ENCODE peak calls at places on chromosomes 6 and 20, in eight cellular contexts. One of them, this sample, is unnamed.

GRCh38 chr20:24560571-24561485 is 91.4 kb downstream of the SYNDIG1 start:
- DNase-seq in foreskin fibroblast: no peak
- DNase-seq in PC-9: peak
- DNase-seq in cardiac fibroblast: no peak
- DNase-seq in HCT116: no peak
- DNase-seq in fibroblast of mammary gland: no peak
- DNase-seq in lower lobe of right lung: no peak
- DNase-seq in A549: no peak
- DNase-seq in this sample: peak

GRCh38 chr6:149566372-149567193 is at the start of gene GINM1:
- DNase-seq in cardiac fibroblast: peak
- DNase-seq in lower lobe of right lung: peak
- DNase-seq in PC-9: peak
- DNase-seq in fibroblast of mammary gland: no peak
- DNase-seq in HCT116: no peak
- DNase-seq in foreskin fibroblast: peak
- DNase-seq in A549: peak
- DNase-seq in this sample: peak

GRCh38 chr20:652611-653109 is 340 bp downstream of the SRXN1 start:
- DNase-seq in lower lobe of right lung: peak
- DNase-seq in fibroblast of mammary gland: peak
- DNase-seq in HCT116: no peak
- DNase-seq in cardiac fibroblast: peak
- DNase-seq in foreskin fibroblast: no peak
- DNase-seq in A549: peak
- DNase-seq in PC-9: no peak
- DNase-seq in this sample: peak

GRCh38 chr6:126625019-126625418 is 285.1 kb downstream of the CENPW start:
- DNase-seq in lower lobe of right lung: no peak
- DNase-seq in cardiac fibroblast: peak
- DNase-seq in A549: peak
- DNase-seq in foreskin fibroblast: peak
- DNase-seq in HCT116: no peak
- DNase-seq in fibroblast of mammary gland: peak
- DNase-seq in PC-9: no peak
- DNase-seq in this sample: peak

GRCh38 chr6:14072084-14072483 is 45.5 kb upstream of the CD83 start:
- DNase-seq in fibroblast of mammary gland: peak
- DNase-seq in foreskin fibroblast: no peak
- DNase-seq in lower lobe of right lung: no peak
- DNase-seq in HCT116: no peak
- DNase-seq in A549: no peak
- DNase-seq in PC-9: no peak
- DNase-seq in cardiac fibroblast: no peak
- DNase-seq in this sample: peak

GRCh38 chr20:32231847-32232246 is 24.2 kb downstream of the POFUT1 start:
- DNase-seq in fibroblast of mammary gland: no peak
- DNase-seq in PC-9: no peak
- DNase-seq in foreskin fibroblast: no peak
- DNase-seq in A549: no peak
- DNase-seq in cardiac fibroblast: peak
- DNase-seq in lower lobe of right lung: no peak
- DNase-seq in HCT116: no peak
- DNase-seq in this sample: peak

GRCh38 chr20:19787366-19787765 is 29.3 kb downstream of the RIN2 start:
- DNase-seq in lower lobe of right lung: no peak
- DNase-seq in fibroblast of mammary gland: no peak
- DNase-seq in A549: no peak
- DNase-seq in HCT116: no peak
- DNase-seq in foreskin fibroblast: no peak
- DNase-seq in cardiac fibroblast: no peak
- DNase-seq in PC-9: no peak
- DNase-seq in this sample: no peak

GRCh38 chr6:12232339-12232738 is 57.8 kb upstream of the EDN1 start:
- DNase-seq in lower lobe of right lung: no peak
- DNase-seq in foreskin fibroblast: peak
- DNase-seq in PC-9: no peak
- DNase-seq in cardiac fibroblast: peak
- DNase-seq in A549: no peak
- DNase-seq in fibroblast of mammary gland: peak
- DNase-seq in HCT116: no peak
- DNase-seq in this sample: no peak

GRCh38 chr6:143299253-143300166 is 151.0 kb downstream of the ADAT2 start:
- DNase-seq in fibroblast of mammary gland: no peak
- DNase-seq in HCT116: no peak
- DNase-seq in PC-9: no peak
- DNase-seq in foreskin fibroblast: no peak
- DNase-seq in A549: no peak
- DNase-seq in cardiac fibroblast: no peak
- DNase-seq in lower lobe of right lung: no peak
- DNase-seq in this sample: no peak

GRCh38 chr6:119148102-119148824 is 69.8 kb upstream of the FAM184A start:
- DNase-seq in A549: peak
- DNase-seq in PC-9: peak
- DNase-seq in foreskin fibroblast: peak
- DNase-seq in cardiac fibroblast: peak
- DNase-seq in lower lobe of right lung: no peak
- DNase-seq in fibroblast of mammary gland: peak
- DNase-seq in HCT116: peak
- DNase-seq in this sample: peak

GRCh38 chr6:75291331-75291730 is 6.7 kb upstream of the TMEM30A start:
- DNase-seq in fibroblast of mammary gland: no peak
- DNase-seq in A549: no peak
- DNase-seq in PC-9: no peak
- DNase-seq in cardiac fibroblast: no peak
- DNase-seq in lower lobe of right lung: no peak
- DNase-seq in HCT116: no peak
- DNase-seq in foreskin fibroblast: no peak
- DNase-seq in this sample: no peak

GRCh38 chr6:37502703-37503485 is 3.2 kb upstream of the CCDC167 start:
- DNase-seq in lower lobe of right lung: peak
- DNase-seq in foreskin fibroblast: no peak
- DNase-seq in A549: no peak
- DNase-seq in PC-9: no peak
- DNase-seq in HCT116: no peak
- DNase-seq in cardiac fibroblast: no peak
- DNase-seq in fibroblast of mammary gland: no peak
- DNase-seq in this sample: no peak

GRCh38 chr6:97203343-97203742 is 79.7 kb downstream of the MMS22L start:
- DNase-seq in cardiac fibroblast: no peak
- DNase-seq in PC-9: no peak
- DNase-seq in foreskin fibroblast: no peak
- DNase-seq in lower lobe of right lung: no peak
- DNase-seq in A549: no peak
- DNase-seq in fibroblast of mammary gland: peak
- DNase-seq in HCT116: no peak
- DNase-seq in this sample: no peak

GRCh38 chr6:14339172-14339571 is 221.6 kb downstream of the CD83 start:
- DNase-seq in A549: no peak
- DNase-seq in lower lobe of right lung: no peak
- DNase-seq in HCT116: no peak
- DNase-seq in PC-9: no peak
- DNase-seq in cardiac fibroblast: no peak
- DNase-seq in fibroblast of mammary gland: no peak
- DNase-seq in foreskin fibroblast: no peak
- DNase-seq in this sample: no peak

GRCh38 chr20:56748476-56749377 is 119.6 kb downstream of the TFAP2C start:
- DNase-seq in foreskin fibroblast: no peak
- DNase-seq in fibroblast of mammary gland: no peak
- DNase-seq in cardiac fibroblast: no peak
- DNase-seq in A549: no peak
- DNase-seq in lower lobe of right lung: no peak
- DNase-seq in PC-9: peak
- DNase-seq in HCT116: no peak
- DNase-seq in this sample: no peak

GRCh38 chr6:150881911-150882481 is 16.5 kb downstream of the MTHFD1L start:
- DNase-seq in fibroblast of mammary gland: peak
- DNase-seq in cardiac fibroblast: peak
- DNase-seq in PC-9: peak
- DNase-seq in lower lobe of right lung: no peak
- DNase-seq in foreskin fibroblast: peak
- DNase-seq in A549: peak
- DNase-seq in HCT116: no peak
- DNase-seq in this sample: peak

GRCh38 chr6:16302721-16303552 is 64.5 kb downstream of the GMPR start:
- DNase-seq in cardiac fibroblast: no peak
- DNase-seq in foreskin fibroblast: no peak
- DNase-seq in PC-9: no peak
- DNase-seq in lower lobe of right lung: no peak
- DNase-seq in HCT116: no peak
- DNase-seq in A549: no peak
- DNase-seq in fibroblast of mammary gland: no peak
- DNase-seq in this sample: no peak

GRCh38 chr6:139553916-139554315 is 179.5 kb upstream of the CITED2 start:
- DNase-seq in HCT116: no peak
- DNase-seq in lower lobe of right lung: no peak
- DNase-seq in cardiac fibroblast: no peak
- DNase-seq in foreskin fibroblast: no peak
- DNase-seq in fibroblast of mammary gland: no peak
- DNase-seq in A549: no peak
- DNase-seq in PC-9: no peak
- DNase-seq in this sample: no peak
- H3K4me3 ChIP-seq in HCT116: no peak
- H3K4me3 ChIP-seq in lower lobe of right lung: no peak
- H3K4me3 ChIP-seq in cardiac fibroblast: no peak
- H3K4me3 ChIP-seq in foreskin fibroblast: no peak
- H3K4me3 ChIP-seq in fibroblast of mammary gland: no peak
- H3K4me3 ChIP-seq in A549: no peak
- H3K4me3 ChIP-seq in PC-9: no peak
- H3K4me3 ChIP-seq in this sample: no peak

GRCh38 chr20:53752971-53753879 is 159.6 kb upstream of the ZNF217 start:
- DNase-seq in foreskin fibroblast: no peak
- DNase-seq in cardiac fibroblast: no peak
- DNase-seq in A549: peak
- DNase-seq in fibroblast of mammary gland: peak
- DNase-seq in HCT116: no peak
- DNase-seq in lower lobe of right lung: no peak
- DNase-seq in PC-9: peak
- DNase-seq in this sample: peak

GRCh38 chr20:53752583-53752970 is 158.9 kb upstream of the ZNF217 start:
- DNase-seq in HCT116: no peak
- DNase-seq in fibroblast of mammary gland: no peak
- DNase-seq in foreskin fibroblast: no peak
- DNase-seq in PC-9: no peak
- DNase-seq in lower lobe of right lung: no peak
- DNase-seq in A549: peak
- DNase-seq in cardiac fibroblast: no peak
- DNase-seq in this sample: no peak

GRCh38 chr20:53757472-53757913 is 163.9 kb upstream of the ZNF217 start:
- DNase-seq in foreskin fibroblast: no peak
- DNase-seq in cardiac fibroblast: no peak
- DNase-seq in lower lobe of right lung: no peak
- DNase-seq in A549: no peak
- DNase-seq in fibroblast of mammary gland: no peak
- DNase-seq in HCT116: no peak
- DNase-seq in PC-9: peak
- DNase-seq in this sample: no peak

GRCh38 chr20:53753880-53754459 is 160.3 kb upstream of the ZNF217 start:
- DNase-seq in PC-9: no peak
- DNase-seq in fibroblast of mammary gland: no peak
- DNase-seq in A549: no peak
- DNase-seq in lower lobe of right lung: no peak
- DNase-seq in HCT116: no peak
- DNase-seq in foreskin fibroblast: no peak
- DNase-seq in cardiac fibroblast: no peak
- DNase-seq in this sample: no peak

GRCh38 chr20:53755733-53756523 is 162.3 kb upstream of the ZNF217 start:
- DNase-seq in lower lobe of right lung: no peak
- DNase-seq in HCT116: no peak
- DNase-seq in fibroblast of mammary gland: no peak
- DNase-seq in cardiac fibroblast: no peak
- DNase-seq in PC-9: peak
- DNase-seq in foreskin fibroblast: no peak
- DNase-seq in A549: peak
- DNase-seq in this sample: no peak
- TF ChIP-seq CTCF in lower lobe of right lung: no peak
- TF ChIP-seq CTCF in HCT116: no peak
- TF ChIP-seq CTCF in fibroblast of mammary gland: no peak
- TF ChIP-seq CTCF in cardiac fibroblast: no peak
- TF ChIP-seq CTCF in PC-9: no peak
- TF ChIP-seq CTCF in foreskin fibroblast: no peak
- TF ChIP-seq CTCF in A549: peak
- TF ChIP-seq CTCF in this sample: no peak

GRCh38 chr6:2768696-2769095 is 3.5 kb downstream of the WRNIP1 start:
- DNase-seq in foreskin fibroblast: no peak
- DNase-seq in cardiac fibroblast: no peak
- DNase-seq in PC-9: no peak
- DNase-seq in HCT116: no peak
- DNase-seq in A549: no peak
- DNase-seq in lower lobe of right lung: no peak
- DNase-seq in fibroblast of mammary gland: no peak
- DNase-seq in this sample: no peak
- H3K4me3 ChIP-seq in foreskin fibroblast: peak
- H3K4me3 ChIP-seq in cardiac fibroblast: no peak
- H3K4me3 ChIP-seq in PC-9: peak
- H3K4me3 ChIP-seq in HCT116: no peak
- H3K4me3 ChIP-seq in A549: peak
- H3K4me3 ChIP-seq in lower lobe of right lung: peak
- H3K4me3 ChIP-seq in fibroblast of mammary gland: no peak
- H3K4me3 ChIP-seq in this sample: no peak

GRCh38 chr20:46307999-46308257 is 370 bp downstream of the CDH22 start:
- DNase-seq in foreskin fibroblast: no peak
- DNase-seq in HCT116: no peak
- DNase-seq in PC-9: no peak
- DNase-seq in A549: no peak
- DNase-seq in cardiac fibroblast: no peak
- DNase-seq in fibroblast of mammary gland: no peak
- DNase-seq in lower lobe of right lung: no peak
- DNase-seq in this sample: no peak

GRCh38 chr20:46311039-46311650 is 2.8 kb upstream of the CDH22 start:
- DNase-seq in fibroblast of mammary gland: no peak
- DNase-seq in A549: peak
- DNase-seq in cardiac fibroblast: no peak
- DNase-seq in PC-9: no peak
- DNase-seq in lower lobe of right lung: no peak
- DNase-seq in foreskin fibroblast: peak
- DNase-seq in HCT116: no peak
- DNase-seq in this sample: no peak

GRCh38 chr20:46308258-46309157 is at the start of gene CDH22:
- DNase-seq in lower lobe of right lung: peak
- DNase-seq in foreskin fibroblast: peak
- DNase-seq in HCT116: peak
- DNase-seq in A549: peak
- DNase-seq in PC-9: no peak
- DNase-seq in cardiac fibroblast: peak
- DNase-seq in fibroblast of mammary gland: peak
- DNase-seq in this sample: no peak

GRCh38 chr20:46311719-46312074 is 3.4 kb upstream of the CDH22 start:
- DNase-seq in lower lobe of right lung: no peak
- DNase-seq in HCT116: no peak
- DNase-seq in foreskin fibroblast: no peak
- DNase-seq in cardiac fibroblast: no peak
- DNase-seq in A549: no peak
- DNase-seq in PC-9: no peak
- DNase-seq in fibroblast of mammary gland: no peak
- DNase-seq in this sample: no peak

DNA sequence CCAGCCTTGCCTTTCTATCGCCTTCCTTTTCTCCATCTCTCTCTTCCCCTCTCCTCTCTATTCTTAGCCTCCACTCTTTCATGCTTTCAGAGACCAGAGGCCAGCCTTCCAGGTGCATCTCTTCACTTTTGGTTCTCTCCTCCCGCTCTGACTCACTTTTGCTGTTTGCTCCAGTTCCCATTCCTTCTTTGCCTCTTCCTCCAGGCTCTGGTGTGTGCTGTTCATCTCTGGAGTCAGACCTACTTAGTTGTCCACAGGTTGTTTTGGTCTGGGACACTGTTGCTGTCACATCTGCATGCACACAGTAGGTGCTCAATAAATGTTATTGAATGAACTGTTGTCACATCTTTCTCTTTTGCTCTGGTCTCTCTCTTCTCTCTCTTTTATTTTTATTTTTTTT is 1.6 kb upstream of the CDH22 start:
- DNase-seq in foreskin fibroblast: no peak
- DNase-seq in A549: no peak
- DNase-seq in lower lobe of right lung: no peak
- DNase-seq in cardiac fibroblast: no peak
- DNase-seq in fibroblast of mammary gland: no peak
- DNase-seq in PC-9: no peak
- DNase-seq in HCT116: no peak
- DNase-seq in this sample: no peak
- TF ChIP-seq CTCF in foreskin fibroblast: no peak
- TF ChIP-seq CTCF in A549: no peak
- TF ChIP-seq CTCF in lower lobe of right lung: no peak
- TF ChIP-seq CTCF in cardiac fibroblast: no peak
- TF ChIP-seq CTCF in fibroblast of mammary gland: no peak
- TF ChIP-seq CTCF in PC-9: no peak
- TF ChIP-seq CTCF in HCT116: no peak
- TF ChIP-seq CTCF in this sample: no peak

This sample was measured in astrocyte of the spinal cord.